ENCODE peak calls at places on chromosomes 3 and 15, in four cellular contexts. F is kidney epithelial cell, T is right atrium auricular region, V is H54. G is an unnamed sample.

GRCh38 chr15:69074011-69074842 is 59.7 kb downstream of the NOX5 start:
- DNase-seq in F (no peak), T (peak; percentile 70), V (peak; percentile 54), G (peak; percentile 93)

GRCh38 chr3:139187648-139188047 is 143.0 kb upstream of the PRR23C start:
- DNase-seq in F (no peak), T (no peak), V (no peak), G (no peak)

GRCh38 chr3:56200251-56200650 is 268.0 kb downstream of the ERC2 start:
- DNase-seq in F (no peak), T (no peak), V (no peak), G (no peak)

GRCh38 chr3:98885851-98886250 is 15.6 kb downstream of the DCBLD2 start:
- DNase-seq in F (no peak), T (no peak), V (no peak), G (no peak)

GRCh38 chr15:78103406-78104118 is 11.2 kb downstream of the SH2D7 start:
- DNase-seq in F (no peak), T (no peak), V (no peak), G (no peak)

GRCh38 chr3:45612918-45613602 is 18.5 kb downstream of the LIMD1 start:
- DNase-seq in F (no peak), T (no peak), V (no peak), G (no peak)

GRCh38 chr15:85614059-85614458 is 180.7 kb downstream of the KLHL25 start:
- DNase-seq in F (no peak), T (no peak), V (no peak), G (no peak)

GRCh38 chr15:26132786-26133185 is 269.7 kb upstream of the ATP10A start:
- DNase-seq in F (no peak), T (no peak), V (no peak), G (peak; percentile 30)

GRCh38 chr15:48928877-48929538 is 34.7 kb downstream of the SHC4 start:
- DNase-seq in F (no peak), T (no peak), V (no peak), G (no peak)

GRCh38 chr3:133400006-133400515 is at the start of gene BFSP2:
- DNase-seq in F (no peak), T (no peak), V (no peak), G (no peak)

GRCh38 chr15:84654689-84655453 is 788 bp upstream of the WDR73 start:
- DNase-seq in F (no peak), T (peak; percentile 86), V (peak; percentile 66), G (peak; percentile 88)

GRCh38 chr3:133991637-133992036 is 38.1 kb downstream of the SLCO2A1 start:
- DNase-seq in F (no peak), T (peak; percentile 40), V (no peak), G (no peak)

GRCh38 chr15:67080900-67081431 is 15.6 kb downstream of the SMAD3 start:
- DNase-seq in F (peak; percentile 77), T (no peak), V (no peak), G (peak; percentile 39)

GRCh38 chr3:139202226-139202958 is 141.4 kb upstream of the MRPS22 start:
- DNase-seq in F (peak; percentile 39), T (no peak), V (no peak), G (peak; percentile 1)

GRCh38 chr3:61008168-61008737 is 243.0 kb downstream of the FHIT start:
- DNase-seq in F (no peak), T (no peak), V (no peak), G (peak; percentile 44)

GRCh38 chr3:50324351-50325144 is 2.0 kb upstream of the HYAL2 start:
- DNase-seq in F (no peak), T (peak; percentile 76), V (peak; percentile 83), G (peak; percentile 75)

GRCh38 chr3:31765856-31766255 is 215.2 kb downstream of the OSBPL10 start:
- DNase-seq in F (no peak), T (no peak), V (no peak), G (no peak)

GRCh38 chr15:39736646-39737550 is 45.7 kb downstream of the FSIP1 start:
- DNase-seq in F (no peak), T (no peak), V (no peak), G (peak; percentile 61)

GRCh38 chr3:9785602-9786001 is 6.7 kb downstream of the TADA3 start:
- DNase-seq in F (no peak), T (no peak), V (no peak), G (no peak)

GRCh38 chr15:91128028-91128427 is 28.0 kb downstream of the SV2B start:
- DNase-seq in F (no peak), T (no peak), V (no peak), G (peak; percentile 40)

GRCh38 chr15:85022860-85023403 is 41.3 kb downstream of the PDE8A start:
- DNase-seq in F (no peak), T (no peak), V (no peak), G (no peak)

G was measured in NCI-H69.